ENCODE peak calls at places on chromosomes 6 and 20, in nine cellular contexts. Y is BJ, G is psoas muscle, C is lower lobe of right lung, K is BE2C, X is dorsolateral prefrontal cortex, N is body of pancreas, M is ovary, A is GM12878. I is an unnamed sample.

GRCh38 chr20:56383334-56383733 is 8.7 kb downstream of the AURKA start:
- DNase-seq in M (no peak), X (no peak), Y (no peak), K (no peak), G (no peak), N (no peak), A (no peak), C (no peak), I (no peak)

GRCh38 chr6:8195040-8195713 is 92.8 kb upstream of the EEF1E1 start:
- DNase-seq in A (no peak), Y (no peak), K (peak; percentile 59), C (no peak), X (no peak), M (no peak), G (no peak), N (no peak), I (no peak)

GRCh38 chr6:35727935-35728662 is 8.7 kb upstream of the ARMC12 start:
- DNase-seq in M (peak; percentile 94), N (peak; percentile 97), X (peak; percentile 86), G (peak; percentile 98), A (no peak), C (peak; percentile 97), Y (no peak), K (peak; percentile 91), I (peak; percentile 75)

GRCh38 chr6:57193177-57193576 is 21.1 kb downstream of the BAG2 start:
- DNase-seq in X (no peak), A (no peak), K (no peak), Y (no peak), G (no peak), N (no peak), M (no peak), C (no peak), I (no peak)

GRCh38 chr6:7899046-7899888 is 11.3 kb downstream of the TXNDC5 start:
- DNase-seq in N (no peak), A (no peak), Y (no peak), M (no peak), X (no peak), C (no peak), K (no peak), G (no peak), I (no peak)

GRCh38 chr6:168468046-168468445 is 27.1 kb downstream of the SMOC2 start:
- DNase-seq in C (no peak), G (no peak), Y (no peak), X (no peak), A (no peak), N (no peak), M (no peak), K (no peak), I (no peak)

GRCh38 chr20:37823276-37823980 is 79.5 kb upstream of the VSTM2L start:
- DNase-seq in A (no peak), N (no peak), C (no peak), G (no peak), Y (no peak), X (no peak), M (no peak), K (no peak), I (no peak)

GRCh38 chr20:38214871-38215788 is 45.4 kb downstream of the KIAA1755 start:
- DNase-seq in M (no peak), G (no peak), A (no peak), C (no peak), X (no peak), K (no peak), N (no peak), Y (no peak), I (no peak)

GRCh38 chr6:11632795-11633511 is 95.4 kb downstream of the TMEM170B start:
- DNase-seq in G (no peak), C (no peak), Y (no peak), K (no peak), X (no peak), A (no peak), M (no peak), N (peak; percentile 53), I (no peak)

GRCh38 chr20:54088430-54088829 is 18.0 kb upstream of the BCAS1 start:
- DNase-seq in C (no peak), M (no peak), X (no peak), G (no peak), N (no peak), Y (peak; percentile 31), K (no peak), A (no peak), I (no peak)

GRCh38 chr6:105835373-105835772 is 250.8 kb upstream of the PRDM1 start:
- DNase-seq in X (no peak), K (peak; percentile 38), A (no peak), C (no peak), M (no peak), G (no peak), Y (no peak), N (no peak), I (no peak)

GRCh38 chr20:25059866-25060465 is 2.0 kb upstream of the ACSS1 start:
- DNase-seq in M (no peak), C (no peak), G (no peak), Y (no peak), N (peak; percentile 61), X (peak; percentile 26), A (no peak), K (no peak), I (no peak)

GRCh38 chr20:25057234-25058050 is 497 bp downstream of the ACSS1 start:
- DNase-seq in Y (no peak), A (no peak), C (peak; percentile 87), G (peak; percentile 85), M (peak; percentile 58), K (peak; percentile 44), X (peak; percentile 75), N (peak; percentile 80), I (no peak)

GRCh38 chr20:25058051-25058796 is at the start of gene ACSS1:
- DNase-seq in X (peak; percentile 60), G (peak; percentile 84), N (peak; percentile 66), Y (no peak), C (peak; percentile 83), M (peak; percentile 62), A (peak; percentile 62), K (no peak), I (no peak)

GRCh38 chr20:25059487-25059820 is 1.5 kb upstream of the ACSS1 start:
- DNase-seq in A (no peak), C (no peak), G (no peak), K (no peak), Y (no peak), X (no peak), M (no peak), N (no peak), I (no peak)

GRCh38 chr20:25058797-25059486 is 1.0 kb upstream of the ACSS1 start:
- DNase-seq in N (peak; percentile 30), M (no peak), G (no peak), K (no peak), X (peak; percentile 30), A (no peak), Y (no peak), C (no peak), I (no peak)
- H3K4me3 ChIP-seq in N (peak overlapping the region; percentile 59), M (peak overlapping the region; percentile 80), G (peak overlapping the region; percentile 86), K (no peak overlapping the region), X (peak overlapping the region; percentile 77), A (peak overlapping the region; percentile 83), Y (peak overlapping the region; percentile 58), C (peak overlapping the region; percentile 91), I (peak overlapping the region; percentile 89)

GRCh38 chr6:76418657-76419217 is 346.3 kb upstream of the IMPG1 start:
- DNase-seq in K (no peak), M (no peak), X (no peak), Y (no peak), G (no peak), N (no peak), C (no peak), A (no peak), I (no peak)
- TF ChIP-seq CTCF in K (no peak), M (no peak), X (no peak), Y (no peak), G (no peak), N (no peak), C (no peak), A (no peak), I (no peak)

GRCh38 chr20:50267866-50268219 is 77.2 kb downstream of the CEBPB start:
- DNase-seq in G (no peak), C (no peak), M (no peak), X (no peak), A (no peak), Y (no peak), K (no peak), N (no peak), I (no peak)

GRCh38 chr20:50270034-50270395 is 79.4 kb downstream of the CEBPB start:
- DNase-seq in X (no peak), M (no peak), A (no peak), Y (no peak), N (no peak), K (no peak), C (no peak), G (peak; percentile 45), I (no peak)

GRCh38 chr20:50270569-50270968 is 79.9 kb downstream of the CEBPB start:
- DNase-seq in K (no peak), Y (no peak), N (no peak), G (peak; percentile 58), X (peak; percentile 45), C (peak; percentile 76), A (no peak), M (no peak), I (no peak)

GRCh38 chr20:50271201-50271600 is 80.6 kb downstream of the CEBPB start:
- DNase-seq in Y (no peak), K (no peak), X (no peak), A (no peak), G (peak; percentile 22), N (no peak), M (no peak), C (no peak), I (no peak)

GRCh38 chr20:50269111-50270033 is 78.7 kb downstream of the CEBPB start:
- DNase-seq in X (no peak), G (peak; percentile 30), N (no peak), C (no peak), M (no peak), A (no peak), K (no peak), Y (no peak), I (no peak)
- H3K27me3 ChIP-seq in X (no peaks in the 10 kb centered on the region), G (no peaks in the 10 kb centered on the region), N (no peaks in the 10 kb centered on the region), C (no peaks in the 10 kb centered on the region), M (no peaks in the 10 kb centered on the region), A (no peaks in the 10 kb centered on the region), K (no peaks in the 10 kb centered on the region), Y (no peaks in the 10 kb centered on the region), I (no peaks in the 10 kb centered on the region)

DNA sequence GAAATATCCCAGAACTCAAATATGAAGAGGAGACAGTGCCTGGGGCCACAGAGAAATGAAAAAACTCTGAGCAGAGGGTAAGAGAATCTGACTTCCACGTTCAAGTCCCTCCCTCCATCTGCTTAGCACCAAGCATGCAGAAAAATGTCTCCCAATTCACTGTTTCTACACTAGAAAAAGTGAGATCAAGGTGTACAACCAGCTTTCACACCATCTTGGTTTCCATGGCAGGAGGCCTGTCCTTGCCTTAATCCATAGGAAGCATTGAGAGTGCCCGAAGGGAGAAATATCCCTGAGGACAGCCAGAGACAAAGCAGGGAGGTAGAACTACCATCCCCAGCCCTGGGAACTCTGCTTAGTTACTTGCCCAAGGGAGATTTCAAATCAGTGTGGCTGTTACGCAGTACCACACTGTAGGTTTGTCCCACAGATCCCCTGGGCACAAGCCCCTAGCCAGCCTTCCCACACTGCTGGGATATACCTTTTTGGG is 82.9 kb downstream of the SCML4 start:
- DNase-seq in A (no peak), M (no peak), K (no peak), N (no peak), G (no peak), C (no peak), Y (no peak), X (no peak), I (no peak)
- H3K4me3 ChIP-seq in A (no peak overlapping the region), M (no peak overlapping the region), K (no peak overlapping the region), N (no peak overlapping the region), G (no peak overlapping the region), C (no peak overlapping the region), Y (no peak overlapping the region), X (no peak overlapping the region), I (no peak overlapping the region)

GRCh38 chr20:13883425-13883824 is 98.6 kb downstream of the NDUFAF5 start:
- DNase-seq in Y (no peak), A (no peak), N (no peak), K (no peak), C (no peak), X (no peak), G (no peak), M (no peak), I (no peak)
- TF ChIP-seq CTCF in Y (no peak), A (no peak), N (no peak), K (no peak), C (no peak), X (no peak), G (no peak), M (no peak), I (no peak)

I was measured in thoracic aorta.